ENCODE peak calls at places on chromosomes 16 and 17, in five cellular contexts. F is MM.1S, U is psoas muscle, E is small intestine, B is A673. J is an unnamed sample.
A peak's percentile ranks its signal among the peaks of the same experiment; 100 is the strongest.

GRCh38 chr16:88634141-88634993 is 4.0 kb upstream of the IL17C start:
- DNase-seq in F (peak; percentile 42), U (no peak), E (peak; percentile 43), B (no peak), J (peak; percentile 54)

GRCh38 chr16:88287219-88287618 is 95.5 kb upstream of the ZNF469 start:
- DNase-seq in F (peak; percentile 48), U (peak; percentile 41), E (peak; percentile 66), B (no peak), J (no peak)

GRCh38 chr16:9481749-9482148 is 390.3 kb downstream of the HAPSTR1 start:
- DNase-seq in F (no peak), U (no peak), E (no peak), B (no peak), J (no peak)

GRCh38 chr17:71398706-71399620 is 721.9 kb upstream of the SOX9 start:
- DNase-seq in F (no peak), U (no peak), E (no peak), B (no peak), J (no peak)

GRCh38 chr17:10316986-10317834 is 55.6 kb downstream of the MYH13 start:
- DNase-seq in F (peak; percentile 46), U (peak; percentile 60), E (peak; percentile 42), B (peak; percentile 64), J (peak; percentile 70)

GRCh38 chr16:47643610-47644009 is 182.5 kb downstream of the PHKB start:
- DNase-seq in F (no peak), U (no peak), E (no peak), B (peak; percentile 74), J (no peak)

GRCh38 chr16:8736123-8736680 is 61.2 kb downstream of the TMEM186 start:
- DNase-seq in F (no peak), U (no peak), E (no peak), B (no peak), J (no peak)

GRCh38 chr17:3512512-3513171 is 36.8 kb downstream of the ASPA start:
- DNase-seq in F (no peak), U (peak; percentile 92), E (peak; percentile 35), B (no peak), J (no peak)

GRCh38 chr17:2707721-2708584 is 3.6 kb downstream of the CLUH start:
- DNase-seq in F (no peak), U (peak; percentile 95), E (no peak), B (no peak), J (no peak)

GRCh38 chr16:9318764-9319163 is 227.3 kb downstream of the HAPSTR1 start:
- DNase-seq in F (no peak), U (no peak), E (no peak), B (peak; percentile 45), J (no peak)

GRCh38 chr17:16085066-16085699 is 85.6 kb downstream of the TTC19 start:
- DNase-seq in F (no peak), U (no peak), E (no peak), B (no peak), J (no peak)

GRCh38 chr16:13012591-13012990 is 111.2 kb downstream of the SHISA9 start:
- DNase-seq in F (peak; percentile 56), U (no peak), E (no peak), B (no peak), J (no peak)

GRCh38 chr17:12664894-12665262 is 812 bp upstream of the MYOCD start:
- DNase-seq in F (no peak), U (no peak), E (no peak), B (no peak), J (no peak)

GRCh38 chr16:21565816-21566669 is 33.3 kb upstream of the METTL9 start:
- DNase-seq in F (peak; percentile 42), U (no peak), E (peak; percentile 94), B (no peak), J (no peak)

GRCh38 chr16:53372942-53373871 is 61.1 kb upstream of the RBL2 start:
- DNase-seq in F (peak; percentile 79), U (no peak), E (peak; percentile 84), B (no peak), J (peak; percentile 85)

GRCh38 chr16:11667824-11668589 is at the start of gene SNN:
- DNase-seq in F (peak; percentile 93), U (peak; percentile 94), E (peak; percentile 88), B (peak; percentile 93), J (peak; percentile 86)

GRCh38 chr17:21549107-21549687 is 143.1 kb upstream of the KCNJ18 start:
- DNase-seq in F (no peak), U (no peak), E (no peak), B (no peak), J (no peak)

GRCh38 chr17:75499313-75500022 is 15.9 kb downstream of the CASKIN2 start:
- DNase-seq in F (no peak), U (no peak), E (no peak), B (no peak), J (no peak)

GRCh38 chr16:20515580-20516179 is 60.5 kb downstream of the ACSM2B start:
- DNase-seq in F (no peak), U (no peak), E (no peak), B (no peak), J (no peak)

GRCh38 chr16:20507280-20507679 is 56.0 kb downstream of the ACSM2A start:
- DNase-seq in F (no peak), U (no peak), E (no peak), B (no peak), J (no peak)

GRCh38 chr16:20504418-20504817 is 53.1 kb downstream of the ACSM2A start:
- DNase-seq in F (no peak), U (no peak), E (no peak), B (no peak), J (peak; percentile 29)

DNA sequence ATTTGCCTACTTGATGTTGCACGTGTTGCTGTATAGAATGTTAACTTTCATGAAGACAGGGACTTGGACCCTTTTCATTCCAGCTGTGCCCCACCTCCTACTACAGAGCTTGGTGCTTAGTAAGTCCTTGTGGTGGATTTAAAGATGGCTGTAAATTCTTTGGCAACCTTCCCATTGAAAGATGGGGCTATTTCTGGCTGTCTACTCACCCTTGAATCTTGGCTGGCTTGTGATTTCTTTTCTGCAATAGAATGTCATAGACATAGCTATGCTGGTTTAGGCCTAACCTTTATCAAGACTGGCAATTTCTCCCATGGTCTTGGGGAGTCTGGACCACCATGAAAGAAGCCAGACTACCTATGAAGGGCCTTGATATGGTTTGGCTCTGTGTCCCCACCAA is 59.0 kb downstream of the ACSM2A start:
- DNase-seq in F (no peak), U (no peak), E (no peak), B (no peak), J (no peak)
- H3K9me3 ChIP-seq in F (no peaks in the 10 kb centered on the region), U (peaks cover 10% of the 10 kb centered on the region), E (no peaks in the 10 kb centered on the region), B (peaks cover 11% of the 10 kb centered on the region), J (peaks cover 6% of the 10 kb centered on the region)

GRCh38 chr17:39097159-39097519 is 54.3 kb downstream of the PLXDC1 start:
- DNase-seq in F (no peak), U (no peak), E (no peak), B (no peak), J (no peak)
- H3K9me3 ChIP-seq in F (no peaks in the 10 kb centered on the region), U (no peaks in the 10 kb centered on the region), E (no peaks in the 10 kb centered on the region), B (no peaks in the 10 kb centered on the region), J (no peaks in the 10 kb centered on the region)

GRCh38 chr16:35572186-35572585 is 2112.8 kb downstream of the TP53TG3F start:
- DNase-seq in F (no peak), U (no peak), E (no peak), B (no peak), J (no peak)

GRCh38 chr16:35574011-35574410 is 2114.6 kb downstream of the TP53TG3F start:
- DNase-seq in F (no peak), U (no peak), E (no peak), B (no peak), J (no peak)

GRCh38 chr16:35573407-35573806 is 2114.0 kb downstream of the TP53TG3F start:
- DNase-seq in F (no peak), U (no peak), E (no peak), B (no peak), J (no peak)

GRCh38 chr16:35569413-35569812 is 2110.0 kb downstream of the TP53TG3F start:
- DNase-seq in F (no peak), U (no peak), E (no peak), B (no peak), J (no peak)

DNA sequence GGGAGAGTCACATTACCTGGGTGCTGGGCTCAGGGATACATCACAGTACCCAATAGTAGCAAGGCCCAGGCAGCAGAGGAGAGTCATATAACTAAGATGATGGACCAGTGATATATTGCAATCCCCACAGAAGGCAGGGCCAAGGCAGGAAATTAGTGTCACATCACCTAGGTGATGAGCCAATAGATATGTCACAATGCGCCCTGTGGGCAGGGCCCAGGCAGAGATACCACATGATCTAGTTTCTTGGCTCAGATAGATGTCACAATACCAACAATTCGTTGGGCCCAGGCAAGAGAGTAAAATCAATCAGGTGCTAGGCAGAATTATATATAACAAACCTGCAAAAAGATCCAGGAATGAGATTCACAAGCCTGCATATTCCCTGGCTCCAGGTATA is 2111.5 kb downstream of the TP53TG3F start:
- DNase-seq in F (no peak), U (no peak), E (no peak), B (no peak), J (no peak)
- H3K9me3 ChIP-seq in F (no peaks in the 10 kb centered on the region), U (no peaks in the 10 kb centered on the region), E (no peaks in the 10 kb centered on the region), B (peaks cover 39% of the 10 kb centered on the region), J (no peaks in the 10 kb centered on the region)

GRCh38 chr16:3295209-3295608 is 10.0 kb downstream of the TIGD7 start:
- DNase-seq in F (no peak), U (no peak), E (no peak), B (no peak), J (no peak)

GRCh38 chr16:3289998-3290673 is 6.8 kb downstream of the ZNF263 start:
- DNase-seq in F (no peak), U (no peak), E (no peak), B (no peak), J (no peak)

GRCh38 chr16:3292604-3293003 is 9.3 kb downstream of the ZNF263 start:
- DNase-seq in F (no peak), U (no peak), E (no peak), B (no peak), J (no peak)

GRCh38 chr16:3295783-3296182 is 9.4 kb downstream of the TIGD7 start:
- DNase-seq in F (no peak), U (no peak), E (no peak), B (no peak), J (no peak)
- H3K9me3 ChIP-seq in F (no peaks in the 10 kb centered on the region), U (peaks cover 85% of the 10 kb centered on the region), E (peaks cover 3% of the 10 kb centered on the region), B (peaks cover 83% of the 10 kb centered on the region), J (no peaks in the 10 kb centered on the region)

DNA sequence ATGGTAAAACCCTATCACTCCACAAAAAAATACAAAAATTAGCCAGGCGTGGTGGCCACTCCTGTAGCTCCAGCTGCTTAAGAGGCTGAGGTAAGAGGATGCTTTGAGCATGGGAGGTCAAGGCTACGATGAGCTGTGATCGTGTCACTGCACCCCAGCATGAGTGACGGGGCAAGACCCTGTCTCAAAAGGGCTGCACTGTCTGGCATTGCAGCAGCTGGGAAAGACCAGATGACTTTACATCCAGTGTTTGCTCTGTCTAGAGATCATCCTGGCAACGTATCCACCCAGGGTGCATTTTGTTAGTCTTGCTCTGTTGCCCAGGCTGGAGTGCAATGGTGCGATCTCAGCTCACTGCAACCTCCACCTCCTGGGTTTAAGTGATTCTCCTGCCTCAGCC is 52.0 kb downstream of the MRM3 start:
- DNase-seq in F (no peak), U (peak; percentile 12), E (no peak), B (no peak), J (no peak)
- H3K9me3 ChIP-seq in F (no peaks in the 10 kb centered on the region), U (no peaks in the 10 kb centered on the region), E (no peaks in the 10 kb centered on the region), B (no peaks in the 10 kb centered on the region), J (no peaks in the 10 kb centered on the region)

GRCh38 chr16:64858076-64858475 is 263.8 kb downstream of the CDH11 start:
- DNase-seq in F (no peak), U (no peak), E (no peak), B (no peak), J (no peak)
- H3K9me3 ChIP-seq in F (no peaks in the 10 kb centered on the region), U (no peaks in the 10 kb centered on the region), E (no peaks in the 10 kb centered on the region), B (no peaks in the 10 kb centered on the region), J (no peaks in the 10 kb centered on the region)